ENCODE peak calls at places on chromosomes 12 and 14, in four cellular contexts. K is mammary epithelial cell, D is GM23338, C is PC-3. H is an unnamed sample.

GRCh38 chr12:92506460-92506859 is 196.3 kb upstream of the PLEKHG7 start:
- DNase-seq in K (no peak), D (no peak), C (no peak), H (no peak)

GRCh38 chr12:104939089-104939488 is 19.0 kb downstream of the SLC41A2 start:
- DNase-seq in C (no peak), K (no peak), D (no peak), H (no peak)

GRCh38 chr14:68952544-68953535 is 26.3 kb downstream of the ACTN1 start:
- DNase-seq in K (no peak), C (no peak), D (no peak), H (peak)

GRCh38 chr14:21846227-21846885 is 172.7 kb upstream of the OR4E1 start:
- DNase-seq in C (peak), D (peak), K (peak), H (peak)

GRCh38 chr12:40312982-40313576 is 88.3 kb downstream of the LRRK2 start:
- DNase-seq in K (no peak), C (peak), D (peak), H (peak)

GRCh38 chr12:105425263-105426174 is 95.0 kb downstream of the C12orf75 start:
- DNase-seq in C (no peak), K (no peak), D (no peak), H (no peak)

GRCh38 chr14:79166171-79166570 is 996.0 kb downstream of the NRXN3 start:
- DNase-seq in D (no peak), C (no peak), K (no peak), H (no peak)

GRCh38 chr14:52873694-52874093 is 77.2 kb downstream of the FERMT2 start:
- DNase-seq in C (no peak), D (no peak), K (peak), H (peak)

GRCh38 chr12:2783936-2784600 is 10.7 kb upstream of the FKBP4 start:
- DNase-seq in D (peak), K (peak), C (peak), H (peak)
- TF ChIP-seq EZH2 in D (no peak), K (no peak), C (no peak), H (no peak)

DNA sequence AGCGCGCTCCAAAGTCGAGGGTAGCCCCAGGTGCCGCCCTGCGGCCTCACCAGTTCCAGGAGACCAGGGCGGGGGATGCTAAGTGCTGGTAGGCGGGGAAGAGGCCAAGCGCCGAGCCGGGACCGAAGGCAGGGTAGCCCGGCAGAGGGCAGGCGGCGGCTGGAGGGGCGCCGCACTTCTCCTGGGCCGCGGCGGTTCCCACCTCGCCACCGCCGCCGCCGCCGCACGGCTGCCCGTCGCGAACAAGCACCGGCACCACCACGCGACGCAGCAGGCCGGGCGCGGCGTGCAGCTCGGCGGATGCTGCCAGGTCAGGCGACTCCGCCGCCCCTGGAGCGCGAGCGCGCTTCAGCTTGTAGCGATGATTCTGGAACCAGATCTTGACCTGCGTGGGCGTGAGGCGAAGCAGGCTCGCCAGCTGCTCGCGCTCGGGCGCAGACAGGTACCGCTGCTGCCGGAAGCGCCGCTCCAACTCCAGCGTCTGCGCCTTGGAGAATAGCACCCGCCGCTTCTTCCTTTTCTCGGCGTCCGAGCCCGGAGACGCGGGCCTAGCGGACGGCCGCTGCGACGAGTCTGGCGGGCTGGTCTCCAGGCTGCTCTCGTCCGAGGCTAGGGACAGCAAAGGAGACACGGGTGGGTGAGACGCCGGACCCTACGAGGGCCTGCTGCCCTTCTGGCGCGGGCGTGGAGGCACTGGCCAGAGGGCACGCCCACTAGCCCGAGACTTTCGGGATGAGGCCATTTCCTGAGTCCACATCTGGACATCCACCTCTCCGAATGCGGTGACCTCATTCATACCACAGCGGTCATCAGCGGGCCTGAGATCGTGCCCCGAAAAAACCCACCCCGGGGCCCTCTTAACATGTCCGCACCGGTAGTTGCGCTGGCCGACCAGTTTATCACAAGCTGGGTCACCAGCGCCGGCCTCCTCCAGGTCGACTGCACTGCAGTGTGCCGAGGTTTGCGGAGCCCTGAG is 1.3 kb downstream of the NKX2-8 start:
- DNase-seq in D (peak), C (peak), K (peak), H (peak)
- TF ChIP-seq EZH2 in D (peak), C (no peak), K (no peak), H (no peak)

DNA sequence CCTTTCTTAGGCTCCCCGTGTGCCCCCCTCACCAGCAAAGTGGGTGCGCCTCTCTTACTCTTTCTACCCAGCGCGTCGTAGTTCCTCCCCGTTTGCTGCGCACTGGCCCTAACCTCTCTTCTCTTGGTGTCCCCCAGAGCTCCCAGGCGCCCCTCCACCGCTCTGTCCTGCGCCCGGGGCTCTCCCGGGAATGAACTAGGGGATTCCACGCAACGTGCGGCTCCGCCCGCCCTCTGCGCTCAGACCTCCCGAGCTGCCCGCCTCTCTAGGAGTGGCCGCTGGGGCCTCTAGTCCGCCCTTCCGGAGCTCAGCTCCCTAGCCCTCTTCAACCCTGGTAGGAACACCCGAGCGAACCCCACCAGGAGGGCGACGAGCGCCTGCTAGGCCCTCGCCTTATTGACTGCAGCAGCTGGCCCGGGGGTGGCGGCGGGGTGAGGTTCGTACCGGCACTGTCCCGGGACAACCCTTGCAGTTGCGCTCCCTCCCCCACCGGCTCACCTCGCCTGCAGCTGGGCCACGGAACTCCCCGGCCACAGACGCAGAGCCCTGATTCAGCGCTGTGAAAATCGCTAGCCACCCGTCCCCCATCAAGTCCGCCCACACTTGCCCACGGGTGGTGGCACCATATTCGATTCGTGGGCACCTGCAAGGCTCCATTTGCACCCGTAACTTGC is 1.3 kb downstream of the TMEM233 start:
- DNase-seq in K (no peak), C (no peak), D (peak), H (no peak)
- TF ChIP-seq EZH2 in K (no peak), C (no peak), D (peak), H (no peak)

GRCh38 chr12:119593578-119594398 is at the start of gene TMEM233:
- DNase-seq in K (no peak), C (no peak), D (peak), H (no peak)
- TF ChIP-seq EZH2 in K (no peak), C (no peak), D (peak), H (no peak)

DNA sequence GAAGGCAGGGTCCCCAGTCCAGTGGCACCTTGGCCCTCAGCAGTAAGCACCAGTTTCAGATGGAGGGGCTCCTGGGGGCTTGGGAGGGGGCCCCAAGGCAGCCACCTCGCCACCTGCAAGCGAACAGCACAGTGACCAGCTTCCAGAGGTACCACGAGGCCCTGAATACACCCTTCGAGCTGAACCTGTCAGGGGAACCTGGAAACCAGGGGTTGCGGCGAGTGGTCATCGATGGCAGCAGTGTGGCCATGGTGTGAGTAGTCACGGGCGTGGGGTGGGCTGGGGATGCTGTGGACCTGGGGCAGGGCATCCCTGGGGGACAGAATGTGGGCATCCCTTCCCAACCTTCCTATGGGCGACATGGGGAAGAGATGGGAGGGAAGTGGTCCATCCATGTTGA is 11.2 kb downstream of the NYNRIN start:
- DNase-seq in C (no peak), D (no peak), K (no peak), H (no peak)
- TF ChIP-seq EZH2 in C (no peak), D (no peak), K (no peak), H (no peak)

GRCh38 chr12:82740-83139 is 16.2 kb downstream of the IQSEC3 start:
- DNase-seq in D (no peak), K (no peak), C (no peak), H (no peak)

GRCh38 chr12:80681-81190 is 14.2 kb downstream of the IQSEC3 start:
- DNase-seq in K (no peak), D (no peak), C (no peak), H (no peak)

GRCh38 chr12:84056-84455 is 17.5 kb downstream of the IQSEC3 start:
- DNase-seq in D (no peak), K (no peak), C (no peak), H (no peak)

GRCh38 chr12:78981-79380 is 12.4 kb downstream of the IQSEC3 start:
- DNase-seq in K (no peak), D (no peak), C (no peak), H (no peak)
- TF ChIP-seq EZH2 in K (no peak), D (no peak), C (no peak), H (peak)

DNA sequence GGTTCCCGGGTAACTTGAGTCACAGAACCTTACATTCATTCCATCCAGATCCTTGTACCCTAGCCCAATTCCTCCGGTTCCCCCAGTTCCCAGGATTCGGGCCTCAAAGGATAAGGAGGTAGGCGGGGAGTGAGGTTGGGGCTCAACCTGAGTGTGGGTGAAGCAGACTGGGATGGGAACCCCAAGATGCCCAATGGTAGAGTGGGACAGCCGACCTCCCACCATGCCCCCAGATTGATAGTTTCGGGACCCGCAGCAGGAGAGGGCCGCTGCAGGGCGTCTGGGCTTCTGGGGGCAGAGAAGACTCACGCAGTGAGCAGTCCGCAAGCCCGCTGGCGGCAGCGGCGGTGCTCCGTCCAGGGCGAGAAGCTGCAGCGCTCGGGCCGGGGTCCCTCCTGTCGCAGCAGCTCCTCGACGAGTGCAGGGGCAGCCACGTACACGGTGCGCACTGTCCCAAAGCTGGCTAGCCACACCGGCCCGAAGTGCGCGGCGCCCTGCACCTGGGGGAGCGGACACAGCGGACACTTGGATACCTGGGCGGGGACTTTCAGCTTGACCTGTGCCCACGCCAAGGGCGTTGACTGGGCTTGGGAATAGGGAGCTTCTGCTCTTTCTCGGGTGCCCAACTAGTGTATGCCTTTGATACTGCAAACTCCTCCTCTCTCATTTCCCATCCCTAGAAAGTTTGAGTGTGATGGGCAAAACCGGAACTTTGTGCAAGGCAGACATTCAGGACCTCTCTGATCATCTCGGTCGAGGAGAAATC is 997 bp downstream of the CYP27B1 start:
- DNase-seq in C (no peak), D (peak), K (no peak), H (no peak)
- TF ChIP-seq EZH2 in C (no peak), D (peak), K (no peak), H (peak)

H was measured in hepatocyte.